ENCODE peak calls at places on chromosomes 2 and 18, in six cellular contexts. One of them, this sample, is unnamed.
A peak's percentile ranks its signal among the peaks of the same experiment; 100 is the strongest.

GRCh38 chr2:166197446-166197845 is 69.6 kb upstream of the SCN1A start:
- DNase-seq in pons: no peak
- DNase-seq in dermis blood vessel endothelial cell: no peak
- DNase-seq in LNCaP clone FGC: no peak
- DNase-seq in T-helper 17 cell: no peak
- DNase-seq in heart right ventricle: no peak
- DNase-seq in this sample: no peak

GRCh38 chr2:194822097-194822496 is 834.9 kb upstream of the SLC39A10 start:
- DNase-seq in pons: no peak
- DNase-seq in dermis blood vessel endothelial cell: no peak
- DNase-seq in LNCaP clone FGC: no peak
- DNase-seq in T-helper 17 cell: no peak
- DNase-seq in heart right ventricle: no peak
- DNase-seq in this sample: no peak

GRCh38 chr2:168037772-168038171 is 209.6 kb downstream of the STK39 start:
- DNase-seq in pons: no peak
- DNase-seq in dermis blood vessel endothelial cell: no peak
- DNase-seq in LNCaP clone FGC: no peak
- DNase-seq in T-helper 17 cell: no peak
- DNase-seq in heart right ventricle: no peak
- DNase-seq in this sample: no peak

GRCh38 chr2:24702800-24703199 is 90.4 kb downstream of the PTRHD1 start:
- DNase-seq in pons: no peak
- DNase-seq in dermis blood vessel endothelial cell: peak; percentile 88
- DNase-seq in LNCaP clone FGC: peak; percentile 25
- DNase-seq in T-helper 17 cell: no peak
- DNase-seq in heart right ventricle: no peak
- DNase-seq in this sample: no peak

GRCh38 chr2:950627-950992 is at the start of gene SNTG2:
- DNase-seq in pons: no peak
- DNase-seq in dermis blood vessel endothelial cell: no peak
- DNase-seq in LNCaP clone FGC: no peak
- DNase-seq in T-helper 17 cell: peak; percentile 25
- DNase-seq in heart right ventricle: peak; percentile 43
- DNase-seq in this sample: peak; percentile 22

GRCh38 chr2:42902939-42903709 is 110.7 kb upstream of the HAAO start:
- DNase-seq in pons: no peak
- DNase-seq in dermis blood vessel endothelial cell: no peak
- DNase-seq in LNCaP clone FGC: no peak
- DNase-seq in T-helper 17 cell: no peak
- DNase-seq in heart right ventricle: no peak
- DNase-seq in this sample: no peak

GRCh38 chr2:96138146-96139145 is at the start of gene ASTL:
- DNase-seq in pons: no peak
- DNase-seq in dermis blood vessel endothelial cell: peak; percentile 58
- DNase-seq in LNCaP clone FGC: peak; percentile 25
- DNase-seq in T-helper 17 cell: peak; percentile 36
- DNase-seq in heart right ventricle: peak; percentile 32
- DNase-seq in this sample: peak; percentile 51

GRCh38 chr2:170465241-170465640 is 249.9 kb upstream of the SP5 start:
- DNase-seq in pons: no peak
- DNase-seq in dermis blood vessel endothelial cell: no peak
- DNase-seq in LNCaP clone FGC: no peak
- DNase-seq in T-helper 17 cell: no peak
- DNase-seq in heart right ventricle: no peak
- DNase-seq in this sample: no peak

GRCh38 chr2:10019174-10019971 is 24.0 kb upstream of the KLF11 start:
- DNase-seq in pons: no peak
- DNase-seq in dermis blood vessel endothelial cell: no peak
- DNase-seq in LNCaP clone FGC: no peak
- DNase-seq in T-helper 17 cell: no peak
- DNase-seq in heart right ventricle: no peak
- DNase-seq in this sample: no peak

GRCh38 chr18:79502785-79503184 is 107.1 kb downstream of the NFATC1 start:
- DNase-seq in pons: no peak
- DNase-seq in dermis blood vessel endothelial cell: peak; percentile 86
- DNase-seq in LNCaP clone FGC: no peak
- DNase-seq in T-helper 17 cell: no peak
- DNase-seq in heart right ventricle: no peak
- DNase-seq in this sample: no peak

GRCh38 chr18:48711651-48712486 is 173.0 kb downstream of the CTIF start:
- DNase-seq in pons: peak; percentile 47
- DNase-seq in dermis blood vessel endothelial cell: peak; percentile 63
- DNase-seq in LNCaP clone FGC: peak; percentile 8
- DNase-seq in T-helper 17 cell: no peak
- DNase-seq in heart right ventricle: peak; percentile 28
- DNase-seq in this sample: no peak

GRCh38 chr2:55618025-55618648 is 715 bp upstream of the PPP4R3B start:
- DNase-seq in pons: peak; percentile 62
- DNase-seq in dermis blood vessel endothelial cell: no peak
- DNase-seq in LNCaP clone FGC: no peak
- DNase-seq in T-helper 17 cell: no peak
- DNase-seq in heart right ventricle: no peak
- DNase-seq in this sample: no peak

GRCh38 chr2:188517549-188518255 is 226.0 kb downstream of the GULP1 start:
- DNase-seq in pons: no peak
- DNase-seq in dermis blood vessel endothelial cell: no peak
- DNase-seq in LNCaP clone FGC: no peak
- DNase-seq in T-helper 17 cell: no peak
- DNase-seq in heart right ventricle: no peak
- DNase-seq in this sample: no peak

GRCh38 chr18:68428026-68428425 is 286.9 kb downstream of the TMX3 start:
- DNase-seq in pons: peak; percentile 71
- DNase-seq in dermis blood vessel endothelial cell: no peak
- DNase-seq in LNCaP clone FGC: no peak
- DNase-seq in T-helper 17 cell: no peak
- DNase-seq in heart right ventricle: no peak
- DNase-seq in this sample: no peak

GRCh38 chr2:100818606-100819364 is 1.2 kb upstream of the NPAS2 start:
- DNase-seq in pons: no peak
- DNase-seq in dermis blood vessel endothelial cell: peak; percentile 79
- DNase-seq in LNCaP clone FGC: peak; percentile 35
- DNase-seq in T-helper 17 cell: no peak
- DNase-seq in heart right ventricle: peak; percentile 67
- DNase-seq in this sample: no peak

GRCh38 chr2:14420851-14421250 is 211.7 kb upstream of the LRATD1 start:
- DNase-seq in pons: peak; percentile 3
- DNase-seq in dermis blood vessel endothelial cell: peak; percentile 5
- DNase-seq in LNCaP clone FGC: no peak
- DNase-seq in T-helper 17 cell: no peak
- DNase-seq in heart right ventricle: no peak
- DNase-seq in this sample: no peak

GRCh38 chr18:49591775-49592174 is 29.9 kb downstream of the LIPG start:
- DNase-seq in pons: no peak
- DNase-seq in dermis blood vessel endothelial cell: no peak
- DNase-seq in LNCaP clone FGC: peak; percentile 37
- DNase-seq in T-helper 17 cell: no peak
- DNase-seq in heart right ventricle: no peak
- DNase-seq in this sample: no peak

GRCh38 chr2:191860760-191861466 is 14.0 kb upstream of the CAVIN2 start:
- DNase-seq in pons: peak; percentile 85
- DNase-seq in dermis blood vessel endothelial cell: no peak
- DNase-seq in LNCaP clone FGC: no peak
- DNase-seq in T-helper 17 cell: no peak
- DNase-seq in heart right ventricle: no peak
- DNase-seq in this sample: no peak

GRCh38 chr18:35618703-35619102 is 37.2 kb downstream of the GALNT1 start:
- DNase-seq in pons: peak; percentile 53
- DNase-seq in dermis blood vessel endothelial cell: no peak
- DNase-seq in LNCaP clone FGC: no peak
- DNase-seq in T-helper 17 cell: no peak
- DNase-seq in heart right ventricle: no peak
- DNase-seq in this sample: no peak

GRCh38 chr2:202149155-202149762 is 76.2 kb downstream of the KIAA2012 start:
- DNase-seq in pons: peak; percentile 4
- DNase-seq in dermis blood vessel endothelial cell: no peak
- DNase-seq in LNCaP clone FGC: no peak
- DNase-seq in T-helper 17 cell: no peak
- DNase-seq in heart right ventricle: peak; percentile 30
- DNase-seq in this sample: no peak

GRCh38 chr18:36075862-36076587 is 8.7 kb upstream of the RPRD1A start:
- DNase-seq in pons: no peak
- DNase-seq in dermis blood vessel endothelial cell: no peak
- DNase-seq in LNCaP clone FGC: no peak
- DNase-seq in T-helper 17 cell: no peak
- DNase-seq in heart right ventricle: no peak
- DNase-seq in this sample: no peak

GRCh38 chr18:23212161-23212560 is 76.9 kb downstream of the CABLES1 start:
- DNase-seq in pons: no peak
- DNase-seq in dermis blood vessel endothelial cell: no peak
- DNase-seq in LNCaP clone FGC: no peak
- DNase-seq in T-helper 17 cell: no peak
- DNase-seq in heart right ventricle: no peak
- DNase-seq in this sample: no peak

GRCh38 chr2:56380861-56381260 is 197.1 kb downstream of the CCDC85A start:
- DNase-seq in pons: no peak
- DNase-seq in dermis blood vessel endothelial cell: no peak
- DNase-seq in LNCaP clone FGC: no peak
- DNase-seq in T-helper 17 cell: no peak
- DNase-seq in heart right ventricle: no peak
- DNase-seq in this sample: no peak

GRCh38 chr2:109306190-109306589 is 177.2 kb downstream of the SH3RF3 start:
- DNase-seq in pons: no peak
- DNase-seq in dermis blood vessel endothelial cell: no peak
- DNase-seq in LNCaP clone FGC: no peak
- DNase-seq in T-helper 17 cell: no peak
- DNase-seq in heart right ventricle: no peak
- DNase-seq in this sample: no peak

GRCh38 chr2:63049291-63050185 is 1.1 kb upstream of the OTX1 start:
- DNase-seq in pons: no peak
- DNase-seq in dermis blood vessel endothelial cell: peak; percentile 33
- DNase-seq in LNCaP clone FGC: no peak
- DNase-seq in T-helper 17 cell: no peak
- DNase-seq in heart right ventricle: no peak
- DNase-seq in this sample: no peak

This sample was measured in T-helper 1 cell.